ENCODE peak calls at places on chromosomes 16 and 17, in five cellular contexts. One of them, this sample, is unnamed.

GRCh38 chr17:68489919-68490318 is 22.3 kb upstream of the PRKAR1A start:
- DNase-seq in GM12878: no peak
- DNase-seq in K562: no peak
- DNase-seq in HCT116: no peak
- DNase-seq in H1: no peak
- DNase-seq in this sample: no peak

GRCh38 chr16:53224932-53225533 is 170.2 kb downstream of the CHD9 start:
- DNase-seq in GM12878: no peak
- DNase-seq in K562: peak
- DNase-seq in HCT116: no peak
- DNase-seq in H1: no peak
- DNase-seq in this sample: no peak

GRCh38 chr16:84406006-84406963 is 37.9 kb downstream of the ATP2C2 start:
- DNase-seq in GM12878: no peak
- DNase-seq in K562: peak
- DNase-seq in HCT116: no peak
- DNase-seq in H1: no peak
- DNase-seq in this sample: no peak

GRCh38 chr16:52597073-52597771 is 50.3 kb upstream of the TOX3 start:
- DNase-seq in GM12878: no peak
- DNase-seq in K562: no peak
- DNase-seq in HCT116: no peak
- DNase-seq in H1: no peak
- DNase-seq in this sample: no peak

GRCh38 chr17:2750721-2751120 is 1.3 kb upstream of the CCDC92B start:
- DNase-seq in GM12878: no peak
- DNase-seq in K562: no peak
- DNase-seq in HCT116: no peak
- DNase-seq in H1: no peak
- DNase-seq in this sample: no peak

GRCh38 chr16:19130852-19131808 is 17.4 kb downstream of the ITPRIPL2 start:
- DNase-seq in GM12878: no peak
- DNase-seq in K562: no peak
- DNase-seq in HCT116: no peak
- DNase-seq in H1: no peak
- DNase-seq in this sample: no peak

GRCh38 chr16:24839347-24839972 is 6.3 kb upstream of the SLC5A11 start:
- DNase-seq in GM12878: no peak
- DNase-seq in K562: no peak
- DNase-seq in HCT116: no peak
- DNase-seq in H1: no peak
- DNase-seq in this sample: no peak

GRCh38 chr16:77183137-77183536 is 7.9 kb upstream of the MON1B start:
- DNase-seq in GM12878: no peak
- DNase-seq in K562: no peak
- DNase-seq in HCT116: no peak
- DNase-seq in H1: no peak
- DNase-seq in this sample: no peak

GRCh38 chr17:63838586-63839184 is 3.8 kb downstream of the SMARCD2 start:
- DNase-seq in GM12878: no peak
- DNase-seq in K562: no peak
- DNase-seq in HCT116: no peak
- DNase-seq in H1: no peak
- DNase-seq in this sample: no peak

GRCh38 chr16:4273858-4274291 is 1.1 kb upstream of the TFAP4 start:
- DNase-seq in GM12878: no peak
- DNase-seq in K562: no peak
- DNase-seq in HCT116: peak
- DNase-seq in H1: peak
- DNase-seq in this sample: peak

GRCh38 chr16:35182943-35183550 is 1723.6 kb downstream of the TP53TG3F start:
- DNase-seq in GM12878: no peak
- DNase-seq in K562: no peak
- DNase-seq in HCT116: no peak
- DNase-seq in H1: no peak
- DNase-seq in this sample: no peak

GRCh38 chr16:56662357-56663354 is 4.9 kb downstream of the MT1F start:
- DNase-seq in GM12878: no peak
- DNase-seq in K562: no peak
- DNase-seq in HCT116: no peak
- DNase-seq in H1: no peak
- DNase-seq in this sample: no peak

GRCh38 chr16:50396770-50397525 is 28.2 kb upstream of the BRD7 start:
- DNase-seq in GM12878: no peak
- DNase-seq in K562: no peak
- DNase-seq in HCT116: peak
- DNase-seq in H1: no peak
- DNase-seq in this sample: no peak

GRCh38 chr17:74419862-74420492 is 11.9 kb upstream of the GPRC5C start:
- DNase-seq in GM12878: no peak
- DNase-seq in K562: no peak
- DNase-seq in HCT116: no peak
- DNase-seq in H1: no peak
- DNase-seq in this sample: no peak

GRCh38 chr16:57571098-57571497 is 28.7 kb downstream of the ADGRG5 start:
- DNase-seq in GM12878: no peak
- DNase-seq in K562: no peak
- DNase-seq in HCT116: no peak
- DNase-seq in H1: no peak
- DNase-seq in this sample: no peak

GRCh38 chr17:46874906-46875305 is 23.5 kb downstream of the WNT9B start:
- DNase-seq in GM12878: no peak
- DNase-seq in K562: no peak
- DNase-seq in HCT116: no peak
- DNase-seq in H1: no peak
- DNase-seq in this sample: no peak

GRCh38 chr17:61770043-61770442 is 93.3 kb downstream of the BRIP1 start:
- DNase-seq in GM12878: no peak
- DNase-seq in K562: no peak
- DNase-seq in HCT116: no peak
- DNase-seq in H1: no peak
- DNase-seq in this sample: no peak

GRCh38 chr16:78709137-78709871 is 609.9 kb downstream of the WWOX start:
- DNase-seq in GM12878: no peak
- DNase-seq in K562: no peak
- DNase-seq in HCT116: no peak
- DNase-seq in H1: no peak
- DNase-seq in this sample: no peak

GRCh38 chr16:29784901-29785500 is 5.5 kb upstream of the KIF22 start:
- DNase-seq in GM12878: no peak
- DNase-seq in K562: peak
- DNase-seq in HCT116: no peak
- DNase-seq in H1: peak
- DNase-seq in this sample: no peak

GRCh38 chr16:81601008-81601428 is 156.4 kb downstream of the CMIP start:
- DNase-seq in GM12878: no peak
- DNase-seq in K562: no peak
- DNase-seq in HCT116: no peak
- DNase-seq in H1: no peak
- DNase-seq in this sample: no peak

GRCh38 chr17:52106638-52107261 is 51.8 kb downstream of the CA10 start:
- DNase-seq in GM12878: no peak
- DNase-seq in K562: peak
- DNase-seq in HCT116: peak
- DNase-seq in H1: peak
- DNase-seq in this sample: peak

GRCh38 chr16:85542548-85542927 is 70.6 kb upstream of the GSE1 start:
- DNase-seq in GM12878: no peak
- DNase-seq in K562: peak
- DNase-seq in HCT116: no peak
- DNase-seq in H1: no peak
- DNase-seq in this sample: no peak

GRCh38 chr17:8126306-8127066 is 2.6 kb upstream of the HES7 start:
- DNase-seq in GM12878: no peak
- DNase-seq in K562: peak
- DNase-seq in HCT116: no peak
- DNase-seq in H1: peak
- DNase-seq in this sample: no peak

GRCh38 chr16:9954181-9954580 is 228.0 kb downstream of the GRIN2A start:
- DNase-seq in GM12878: no peak
- DNase-seq in K562: no peak
- DNase-seq in HCT116: no peak
- DNase-seq in H1: no peak
- DNase-seq in this sample: no peak

GRCh38 chr17:50853015-50853615 is 13.0 kb downstream of the TOB1 start:
- DNase-seq in GM12878: no peak
- DNase-seq in K562: no peak
- DNase-seq in HCT116: no peak
- DNase-seq in H1: no peak
- DNase-seq in this sample: peak

GRCh38 chr17:50768348-50768761 is 1.0 kb upstream of the ANKRD40CL start:
- DNase-seq in GM12878: no peak
- DNase-seq in K562: no peak
- DNase-seq in HCT116: peak
- DNase-seq in H1: peak
- DNase-seq in this sample: peak

GRCh38 chr17:13429201-13429600 is 172.5 kb downstream of the HS3ST3A1 start:
- DNase-seq in GM12878: no peak
- DNase-seq in K562: no peak
- DNase-seq in HCT116: no peak
- DNase-seq in H1: no peak
- DNase-seq in this sample: no peak

GRCh38 chr17:18963126-18964017 is 11.4 kb downstream of the SLC5A10 start:
- DNase-seq in GM12878: no peak
- DNase-seq in K562: no peak
- DNase-seq in HCT116: no peak
- DNase-seq in H1: no peak
- DNase-seq in this sample: no peak

DNA sequence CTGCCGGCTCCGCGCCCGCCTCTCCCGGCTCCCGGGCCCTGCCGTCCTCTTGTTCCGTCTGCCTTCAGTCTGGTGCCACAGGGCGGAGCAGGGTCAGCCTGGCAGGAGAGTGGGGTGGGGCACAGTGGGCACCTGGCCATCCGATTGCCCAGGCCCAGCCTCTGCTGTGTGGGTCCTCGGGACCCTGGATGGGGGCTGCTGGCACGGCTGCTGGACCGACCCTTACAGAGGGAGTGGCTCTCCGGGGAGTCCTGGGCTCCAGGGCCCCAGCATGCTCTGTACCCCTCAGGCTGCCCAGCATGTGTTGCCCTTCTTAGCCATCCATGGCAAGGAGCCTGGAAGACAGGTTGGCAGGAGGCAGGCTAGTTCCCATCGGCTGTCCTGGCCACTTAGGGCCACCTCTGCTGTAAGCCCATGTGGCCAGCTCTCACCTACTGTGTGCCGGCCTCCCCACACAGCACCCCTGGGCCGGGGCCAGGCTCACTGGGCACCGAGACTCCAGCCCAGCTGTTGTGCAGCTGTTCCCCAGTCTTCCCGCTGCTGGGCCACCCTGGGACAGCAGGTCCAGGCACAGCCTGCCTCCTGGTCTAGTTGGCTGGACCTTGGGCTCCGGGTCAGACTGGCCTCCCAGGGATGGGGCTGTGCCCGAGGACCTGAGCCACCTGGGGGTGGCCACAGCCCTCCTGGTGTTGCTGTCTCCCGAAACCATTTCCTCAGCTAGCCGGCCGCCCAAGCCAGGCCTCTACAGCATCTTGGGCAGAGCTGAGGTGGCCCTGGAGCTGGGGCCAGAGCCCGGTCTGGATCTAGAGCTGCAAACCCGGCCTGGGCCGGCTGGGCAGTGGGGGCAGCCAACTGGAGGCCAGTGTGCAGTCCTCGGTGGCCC is 24.9 kb downstream of the BAHCC1 start:
- DNase-seq in GM12878: no peak
- DNase-seq in K562: no peak
- DNase-seq in HCT116: no peak
- DNase-seq in H1: no peak
- DNase-seq in this sample: no peak
- TF ChIP-seq SRF in GM12878: no peak
- TF ChIP-seq SRF in K562: no peak
- TF ChIP-seq SRF in HCT116: no peak
- TF ChIP-seq SRF in H1: no peak
- TF ChIP-seq SRF in this sample: no peak

DNA sequence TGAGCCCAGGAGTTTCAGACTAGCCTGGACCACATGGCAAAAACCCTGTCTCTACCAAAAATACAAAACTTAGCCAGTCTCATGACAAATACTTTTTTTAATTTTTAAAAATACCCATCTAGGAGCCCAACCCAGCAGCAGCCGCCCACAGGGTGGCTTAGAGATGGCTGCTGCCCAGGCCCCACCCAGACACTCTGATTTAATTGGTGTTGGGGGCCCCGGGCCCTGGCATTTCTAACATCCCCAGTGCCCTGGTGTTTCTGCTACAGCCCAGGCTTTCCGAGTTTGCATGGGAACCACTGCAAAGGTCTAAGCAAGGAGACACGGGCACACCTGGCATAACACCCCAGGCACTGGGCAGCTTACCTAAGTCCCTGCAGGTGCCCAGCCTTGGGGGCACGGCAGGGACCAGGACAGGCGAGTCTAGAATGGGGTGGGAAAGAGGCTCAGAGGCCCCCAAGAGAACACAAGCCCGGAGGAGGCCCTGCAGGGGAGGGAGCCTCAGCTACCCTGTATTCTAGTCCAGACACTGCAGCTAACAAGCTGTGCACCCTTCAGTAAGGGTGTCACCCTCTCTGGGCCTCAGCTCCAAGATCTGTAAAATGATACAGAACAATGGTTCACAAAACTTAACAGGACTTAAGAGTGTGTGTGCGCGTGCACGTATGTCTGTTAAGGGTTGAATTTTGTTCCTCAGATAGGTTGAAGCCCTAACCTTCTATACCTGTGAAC is 48.8 kb downstream of the RMI2 start:
- DNase-seq in GM12878: no peak
- DNase-seq in K562: no peak
- DNase-seq in HCT116: no peak
- DNase-seq in H1: no peak
- DNase-seq in this sample: no peak
- TF ChIP-seq SP1 in GM12878: no peak
- TF ChIP-seq SP1 in K562: no peak
- TF ChIP-seq SP1 in HCT116: no peak
- TF ChIP-seq SP1 in H1: no peak
- TF ChIP-seq SP1 in this sample: no peak

GRCh38 chr16:15950167-15950854 is 895 bp downstream of the ABCC1 start:
- DNase-seq in GM12878: no peak
- DNase-seq in K562: peak
- DNase-seq in HCT116: no peak
- DNase-seq in H1: no peak
- DNase-seq in this sample: peak
- TF ChIP-seq SRF in GM12878: no peak
- TF ChIP-seq SRF in K562: no peak
- TF ChIP-seq SRF in HCT116: no peak
- TF ChIP-seq SRF in H1: no peak
- TF ChIP-seq SRF in this sample: no peak

GRCh38 chr17:59892849-59893616 is at the start of the genes RPS6KB1 and TUBD1:
- DNase-seq in GM12878: peak
- DNase-seq in K562: peak
- DNase-seq in HCT116: peak
- DNase-seq in H1: peak
- DNase-seq in this sample: peak

GRCh38 chr17:59901604-59902003 is 8.7 kb downstream of the RPS6KB1 start:
- DNase-seq in GM12878: no peak
- DNase-seq in K562: no peak
- DNase-seq in HCT116: no peak
- DNase-seq in H1: no peak
- DNase-seq in this sample: no peak

GRCh38 chr17:59893617-59894100 is 738 bp downstream of the RPS6KB1 start:
- DNase-seq in GM12878: no peak
- DNase-seq in K562: peak
- DNase-seq in HCT116: no peak
- DNase-seq in H1: no peak
- DNase-seq in this sample: peak

GRCh38 chr17:59899099-59899498 is 6.2 kb downstream of the RPS6KB1 start:
- DNase-seq in GM12878: no peak
- DNase-seq in K562: no peak
- DNase-seq in HCT116: no peak
- DNase-seq in H1: no peak
- DNase-seq in this sample: no peak

GRCh38 chr17:59897090-59897489 is 4.2 kb downstream of the RPS6KB1 start:
- DNase-seq in GM12878: no peak
- DNase-seq in K562: no peak
- DNase-seq in HCT116: no peak
- DNase-seq in H1: no peak
- DNase-seq in this sample: no peak
- TF ChIP-seq SP1 in GM12878: no peak
- TF ChIP-seq SP1 in K562: no peak
- TF ChIP-seq SP1 in HCT116: no peak
- TF ChIP-seq SP1 in H1: no peak
- TF ChIP-seq SP1 in this sample: no peak